ENCODE peak calls at places on chromosomes 3 and 15, in four cellular contexts. U is CD8-positive, alpha-beta T cell; S is A549; M is left ventricle myocardium inferior. O is an unnamed sample.

GRCh38 chr3:22089284-22089683 is 338.3 kb upstream of the ZNF385D start:
- DNase-seq in M (no peak), U (no peak), S (peak), O (no peak)

GRCh38 chr3:124858275-124858674 is 28.9 kb downstream of the ITGB5 start:
- DNase-seq in M (no peak), S (no peak), U (no peak), O (no peak)

GRCh38 chr15:98150084-98150483 is 189.6 kb downstream of the ARRDC4 start:
- DNase-seq in U (no peak), S (no peak), M (no peak), O (no peak)

GRCh38 chr15:101063891-101064794 is 145.0 kb downstream of the LRRK1 start:
- DNase-seq in S (no peak), U (no peak), M (peak), O (no peak)

GRCh38 chr3:5583920-5584319 is 396.4 kb downstream of the EDEM1 start:
- DNase-seq in M (no peak), U (no peak), S (no peak), O (no peak)

GRCh38 chr15:30649952-30650929 is 24.3 kb downstream of the ARHGAP11B start:
- DNase-seq in S (no peak), M (no peak), U (no peak), O (peak)

GRCh38 chr3:144437989-144438388 is 466.4 kb downstream of the DIPK2A start:
- DNase-seq in U (no peak), M (no peak), S (no peak), O (peak)

GRCh38 chr3:63961891-63962290 is 49.7 kb upstream of the SCAANT1 start:
- DNase-seq in M (no peak), U (no peak), S (peak), O (peak)

GRCh38 chr3:15601046-15601398 is 347 bp downstream of the HACL1 start:
- DNase-seq in M (no peak), S (peak), U (no peak), O (no peak)

GRCh38 chr15:52236015-52236414 is 44.8 kb upstream of the GNB5 start:
- DNase-seq in S (no peak), M (no peak), U (no peak), O (no peak)

GRCh38 chr3:39814007-39814406 is 4.6 kb downstream of the MYRIP start:
- DNase-seq in U (no peak), S (no peak), M (no peak), O (no peak)

GRCh38 chr3:42120866-42121265 is 29.7 kb downstream of the TRAK1 start:
- DNase-seq in S (no peak), U (no peak), M (no peak), O (no peak)

GRCh38 chr15:50415752-50416404 is 8.3 kb upstream of the USP8 start:
- DNase-seq in M (no peak), S (no peak), U (no peak), O (no peak)

GRCh38 chr3:43180027-43180426 is 74.1 kb upstream of the POMGNT2 start:
- DNase-seq in S (no peak), U (peak), M (no peak), O (no peak)

GRCh38 chr3:106345353-106346027 is 476.7 kb upstream of the CBLB start:
- DNase-seq in M (no peak), S (peak), U (no peak), O (no peak)

GRCh38 chr15:66997212-66997611 is 68.2 kb upstream of the SMAD3 start:
- DNase-seq in S (no peak), M (no peak), U (no peak), O (no peak)

GRCh38 chr3:111284485-111285187 is 213.0 kb downstream of the NECTIN3 start:
- DNase-seq in M (no peak), U (no peak), S (no peak), O (no peak)

GRCh38 chr15:66882251-66883020 is 180.4 kb downstream of the SMAD6 start:
- DNase-seq in S (peak), U (no peak), M (no peak), O (no peak)

GRCh38 chr15:66252411-66253295 is 897 bp downstream of the MEGF11 start:
- DNase-seq in M (peak), U (peak), S (peak), O (peak)

GRCh38 chr3:49469037-49469875 is 811 bp upstream of the DAG1 start:
- DNase-seq in S (peak), M (peak), U (no peak), O (no peak)

GRCh38 chr15:71779073-71779797 is 31.1 kb upstream of the NR2E3 start:
- DNase-seq in S (no peak), U (no peak), M (no peak), O (no peak)

GRCh38 chr3:60182697-60183096 is 1068.6 kb downstream of the FHIT start:
- DNase-seq in M (no peak), U (no peak), S (no peak), O (no peak)
- TF ChIP-seq CTCF in M (no peak), U (no peak), S (no peak), O (no peak)

GRCh38 chr15:73991726-73992593 is at the start of gene STOML1:
- DNase-seq in S (peak), M (peak), U (peak), O (peak)

GRCh38 chr15:73988075-73988969 is 3.8 kb downstream of the STOML1 start:
- DNase-seq in S (no peak), U (no peak), M (no peak), O (no peak)

GRCh38 chr15:73991260-73991659 is 835 bp downstream of the STOML1 start:
- DNase-seq in M (peak), U (no peak), S (no peak), O (no peak)

GRCh38 chr15:73989001-73989798 is 2.9 kb downstream of the STOML1 start:
- DNase-seq in U (no peak), M (no peak), S (no peak), O (no peak)

DNA sequence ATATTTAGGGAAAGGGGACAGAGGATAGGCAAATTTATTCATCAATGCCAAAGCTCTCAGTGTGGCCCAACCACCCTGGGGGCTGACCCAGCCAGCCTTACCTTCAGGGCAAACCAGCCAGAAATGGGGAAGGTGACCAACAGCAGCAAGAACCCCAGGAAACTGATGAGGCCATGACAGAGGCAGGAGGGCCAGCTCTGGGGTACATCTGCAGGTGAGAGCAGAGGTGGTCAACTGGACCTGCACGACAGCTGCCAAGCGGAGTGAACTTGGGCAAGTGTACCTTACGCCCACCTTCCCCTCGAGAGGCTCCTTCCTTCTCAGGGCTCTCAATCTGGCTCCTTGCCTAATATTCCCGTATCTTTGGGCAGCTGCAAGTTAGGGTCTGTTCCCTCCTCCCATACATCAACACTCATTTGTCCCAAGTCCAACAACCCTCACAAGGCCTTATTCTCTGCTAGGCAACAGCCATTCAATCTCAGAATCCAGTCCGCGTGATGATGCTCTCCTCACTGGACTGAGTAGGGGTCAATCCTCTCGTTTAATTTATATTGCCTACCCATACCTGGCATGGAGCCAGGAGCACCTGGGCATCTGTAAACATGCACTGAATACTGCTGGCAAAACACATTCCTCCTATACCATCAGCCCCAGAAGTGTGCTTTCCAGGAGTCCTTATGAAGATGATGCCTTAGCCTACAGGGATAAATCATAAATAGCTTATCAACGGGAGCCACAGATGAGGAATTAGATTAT is 1.7 kb downstream of the STOML1 start:
- DNase-seq in U (no peak), S (no peak), M (no peak), O (no peak)
- H3K4me3 ChIP-seq in U (no peak), S (no peak), M (peak), O (no peak)

DNA sequence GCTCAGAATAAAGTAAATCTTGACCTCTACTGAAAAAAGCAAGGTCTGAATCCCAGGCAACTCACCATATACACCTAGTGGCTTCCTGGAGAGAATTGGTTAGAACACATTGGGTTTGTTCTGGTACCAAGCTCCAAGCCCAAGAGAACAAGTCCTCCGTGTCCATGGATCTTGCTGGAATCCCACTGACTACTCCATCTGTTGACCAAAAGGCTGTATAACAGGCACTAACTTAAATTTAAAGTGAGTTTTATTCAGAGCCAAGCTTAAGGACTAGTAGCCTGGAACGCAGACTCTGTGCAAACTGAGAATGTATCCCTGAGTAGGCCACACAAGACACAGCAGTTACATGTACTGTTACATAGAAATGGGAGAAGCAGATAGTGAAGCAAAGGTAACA is 342.1 kb upstream of the LRRC3B start:
- DNase-seq in S (no peak), U (no peak), M (no peak), O (no peak)
- TF ChIP-seq CTCF in S (no peak), U (no peak), M (peak), O (no peak)

GRCh38 chr15:44426975-44427755 is at the start of gene CTDSPL2:
- DNase-seq in U (peak), M (peak), S (peak), O (peak)
- H3K4me3 ChIP-seq in U (peak), M (peak), S (peak), O (peak)

DNA sequence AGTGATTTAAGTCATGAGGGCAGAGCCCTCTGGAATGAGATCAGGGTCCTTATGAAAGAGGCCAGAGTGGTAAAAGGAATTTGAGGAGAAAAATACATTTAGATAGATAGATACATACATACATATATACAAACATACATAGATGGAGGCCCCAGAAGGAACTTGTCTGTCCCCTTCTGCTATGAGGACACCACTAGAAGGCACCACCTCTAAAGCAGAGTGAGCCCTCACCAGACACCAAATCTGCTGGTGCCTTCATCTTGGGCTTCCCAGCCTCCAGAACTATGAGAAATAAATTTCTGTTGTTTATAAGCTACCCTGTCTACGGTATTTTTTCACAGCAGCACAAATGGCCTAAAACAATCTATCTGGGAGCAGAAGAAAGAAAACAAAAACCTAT is 7.9 kb downstream of the TBC1D2B start:
- DNase-seq in M (no peak), S (no peak), U (no peak), O (no peak)
- TF ChIP-seq CTCF in M (no peak), S (no peak), U (no peak), O (peak)

GRCh38 chr3:195801251-195802183 is 10.2 kb downstream of the MUC4 start:
- DNase-seq in U (no peak), S (no peak), M (no peak), O (no peak)

GRCh38 chr3:195805181-195805580 is 6.5 kb downstream of the MUC4 start:
- DNase-seq in S (no peak), M (no peak), U (no peak), O (no peak)

GRCh38 chr3:195802261-195802701 is 9.4 kb downstream of the MUC4 start:
- DNase-seq in M (no peak), U (no peak), S (no peak), O (no peak)

GRCh38 chr3:195803309-195803908 is 8.3 kb downstream of the MUC4 start:
- DNase-seq in M (no peak), S (no peak), U (no peak), O (no peak)

GRCh38 chr3:195802795-195803194 is 8.9 kb downstream of the MUC4 start:
- DNase-seq in M (no peak), U (no peak), S (no peak), O (no peak)
- H3K4me3 ChIP-seq in M (peak), U (no peak), S (no peak), O (no peak)

GRCh38 chr3:69425249-69425648 is 39.4 kb upstream of the FRMD4B start:
- DNase-seq in U (no peak), S (peak), M (no peak), O (no peak)

GRCh38 chr3:69423756-69424155 is 37.9 kb upstream of the FRMD4B start:
- DNase-seq in S (no peak), M (no peak), U (no peak), O (no peak)

GRCh38 chr3:69428657-69429255 is 42.9 kb upstream of the FRMD4B start:
- DNase-seq in M (no peak), U (no peak), S (no peak), O (no peak)

GRCh38 chr3:69426291-69426690 is 40.4 kb upstream of the FRMD4B start:
- DNase-seq in S (no peak), U (no peak), M (no peak), O (no peak)

DNA sequence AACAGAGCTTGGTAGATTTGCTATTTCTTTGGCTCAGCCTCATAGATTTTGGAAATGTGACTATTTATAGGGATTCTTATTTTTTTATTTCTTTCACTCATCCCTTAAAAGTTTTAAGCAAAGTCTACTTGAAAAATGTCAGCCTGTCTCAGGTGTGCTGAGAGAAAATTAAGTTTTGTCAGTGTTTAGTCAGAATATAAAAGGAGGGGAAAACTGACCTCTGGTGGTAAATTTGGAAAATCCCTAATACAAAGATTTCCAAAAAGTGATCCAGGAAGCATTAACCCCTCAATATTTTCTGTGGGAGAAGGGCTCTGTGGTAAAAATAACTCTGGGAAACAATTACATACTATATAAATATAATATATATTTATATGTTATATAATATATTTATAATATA is 41.0 kb upstream of the FRMD4B start:
- DNase-seq in U (no peak), M (no peak), S (no peak), O (no peak)
- TF ChIP-seq CTCF in U (no peak), M (peak), S (peak), O (no peak)

GRCh38 chr15:85401108-85401765 is 20.8 kb downstream of the AKAP13 start:
- DNase-seq in U (no peak), S (no peak), M (no peak), O (peak)
- H3K4me3 ChIP-seq in U (no peak), S (no peak), M (no peak), O (peak)

O was measured in GM06990.